ENCODE peak calls at places on chromosomes 3 and 15, in ten cellular contexts. One of them, this sample, is unnamed.

GRCh38 chr3:28907616-28908015 is 373.3 kb upstream of the RBMS3 start:
- DNase-seq in esophagus squamous epithelium: no peak
- DNase-seq in psoas muscle: no peak
- DNase-seq in endodermal cell: no peak
- DNase-seq in thoracic aorta: no peak
- DNase-seq in stomach: no peak
- DNase-seq in mesendoderm: no peak
- DNase-seq in trophoblast cell: no peak
- DNase-seq in CD4-positive, CD25-positive, alpha-beta regulatory T cell: no peak
- DNase-seq in SJSA1: no peak
- DNase-seq in this sample: no peak

GRCh38 chr15:99593070-99593469 is 27.3 kb downstream of the MEF2A start:
- DNase-seq in esophagus squamous epithelium: no peak
- DNase-seq in psoas muscle: no peak
- DNase-seq in endodermal cell: no peak
- DNase-seq in thoracic aorta: no peak
- DNase-seq in stomach: no peak
- DNase-seq in mesendoderm: no peak
- DNase-seq in trophoblast cell: no peak
- DNase-seq in CD4-positive, CD25-positive, alpha-beta regulatory T cell: no peak
- DNase-seq in SJSA1: no peak
- DNase-seq in this sample: no peak

GRCh38 chr15:94610069-94610863 is 378.9 kb downstream of the MCTP2 start:
- DNase-seq in esophagus squamous epithelium: no peak
- DNase-seq in psoas muscle: no peak
- DNase-seq in endodermal cell: no peak
- DNase-seq in thoracic aorta: no peak
- DNase-seq in stomach: no peak
- DNase-seq in mesendoderm: no peak
- DNase-seq in trophoblast cell: no peak
- DNase-seq in CD4-positive, CD25-positive, alpha-beta regulatory T cell: no peak
- DNase-seq in SJSA1: no peak
- DNase-seq in this sample: no peak

GRCh38 chr3:139099968-139100817 is 55.5 kb upstream of the PRR23C start:
- DNase-seq in esophagus squamous epithelium: no peak
- DNase-seq in psoas muscle: no peak
- DNase-seq in endodermal cell: no peak
- DNase-seq in thoracic aorta: no peak
- DNase-seq in stomach: no peak
- DNase-seq in mesendoderm: no peak
- DNase-seq in trophoblast cell: no peak
- DNase-seq in CD4-positive, CD25-positive, alpha-beta regulatory T cell: no peak
- DNase-seq in SJSA1: no peak
- DNase-seq in this sample: no peak

GRCh38 chr3:159829056-159829995 is 159.3 kb upstream of the IL12A start:
- DNase-seq in esophagus squamous epithelium: no peak
- DNase-seq in psoas muscle: peak; percentile 70
- DNase-seq in endodermal cell: no peak
- DNase-seq in thoracic aorta: no peak
- DNase-seq in stomach: no peak
- DNase-seq in mesendoderm: no peak
- DNase-seq in trophoblast cell: no peak
- DNase-seq in CD4-positive, CD25-positive, alpha-beta regulatory T cell: no peak
- DNase-seq in SJSA1: no peak
- DNase-seq in this sample: no peak

GRCh38 chr15:30962659-30963058 is 28.8 kb downstream of the MTMR10 start:
- DNase-seq in esophagus squamous epithelium: no peak
- DNase-seq in psoas muscle: no peak
- DNase-seq in endodermal cell: no peak
- DNase-seq in thoracic aorta: no peak
- DNase-seq in stomach: no peak
- DNase-seq in mesendoderm: no peak
- DNase-seq in trophoblast cell: no peak
- DNase-seq in CD4-positive, CD25-positive, alpha-beta regulatory T cell: peak; percentile 29
- DNase-seq in SJSA1: no peak
- DNase-seq in this sample: no peak

GRCh38 chr3:20323307-20323927 is 137.4 kb upstream of the SGO1 start:
- DNase-seq in esophagus squamous epithelium: no peak
- DNase-seq in psoas muscle: no peak
- DNase-seq in endodermal cell: peak; percentile 45
- DNase-seq in thoracic aorta: no peak
- DNase-seq in stomach: peak; percentile 52
- DNase-seq in mesendoderm: peak; percentile 59
- DNase-seq in trophoblast cell: peak; percentile 75
- DNase-seq in CD4-positive, CD25-positive, alpha-beta regulatory T cell: no peak
- DNase-seq in SJSA1: no peak
- DNase-seq in this sample: no peak

GRCh38 chr3:190058486-190059241 is 62.0 kb downstream of the P3H2 start:
- DNase-seq in esophagus squamous epithelium: no peak
- DNase-seq in psoas muscle: no peak
- DNase-seq in endodermal cell: no peak
- DNase-seq in thoracic aorta: no peak
- DNase-seq in stomach: no peak
- DNase-seq in mesendoderm: no peak
- DNase-seq in trophoblast cell: peak; percentile 15
- DNase-seq in CD4-positive, CD25-positive, alpha-beta regulatory T cell: no peak
- DNase-seq in SJSA1: no peak
- DNase-seq in this sample: no peak

GRCh38 chr3:56593455-56594158 is 36.6 kb downstream of the CCDC66 start:
- DNase-seq in esophagus squamous epithelium: no peak
- DNase-seq in psoas muscle: no peak
- DNase-seq in endodermal cell: no peak
- DNase-seq in thoracic aorta: no peak
- DNase-seq in stomach: no peak
- DNase-seq in mesendoderm: no peak
- DNase-seq in trophoblast cell: no peak
- DNase-seq in CD4-positive, CD25-positive, alpha-beta regulatory T cell: peak; percentile 93
- DNase-seq in SJSA1: no peak
- DNase-seq in this sample: no peak

GRCh38 chr3:104629038-104629437 is 737.7 kb upstream of the ALCAM start:
- DNase-seq in esophagus squamous epithelium: no peak
- DNase-seq in psoas muscle: no peak
- DNase-seq in endodermal cell: no peak
- DNase-seq in thoracic aorta: no peak
- DNase-seq in stomach: no peak
- DNase-seq in mesendoderm: no peak
- DNase-seq in trophoblast cell: peak; percentile 18
- DNase-seq in CD4-positive, CD25-positive, alpha-beta regulatory T cell: no peak
- DNase-seq in SJSA1: no peak
- DNase-seq in this sample: no peak

GRCh38 chr15:90869601-90870353 is 1.4 kb downstream of the FURIN start:
- DNase-seq in esophagus squamous epithelium: no peak
- DNase-seq in psoas muscle: peak; percentile 84
- DNase-seq in endodermal cell: peak; percentile 90
- DNase-seq in thoracic aorta: peak; percentile 60
- DNase-seq in stomach: no peak
- DNase-seq in mesendoderm: peak; percentile 96
- DNase-seq in trophoblast cell: peak; percentile 92
- DNase-seq in CD4-positive, CD25-positive, alpha-beta regulatory T cell: peak; percentile 63
- DNase-seq in SJSA1: peak; percentile 98
- DNase-seq in this sample: peak; percentile 68

GRCh38 chr3:35633332-35634124 is 5.8 kb upstream of the ARPP21 start:
- DNase-seq in esophagus squamous epithelium: no peak
- DNase-seq in psoas muscle: no peak
- DNase-seq in endodermal cell: no peak
- DNase-seq in thoracic aorta: no peak
- DNase-seq in stomach: no peak
- DNase-seq in mesendoderm: no peak
- DNase-seq in trophoblast cell: no peak
- DNase-seq in CD4-positive, CD25-positive, alpha-beta regulatory T cell: no peak
- DNase-seq in SJSA1: no peak
- DNase-seq in this sample: no peak

GRCh38 chr3:104909188-104909587 is 457.5 kb upstream of the ALCAM start:
- DNase-seq in esophagus squamous epithelium: no peak
- DNase-seq in psoas muscle: no peak
- DNase-seq in endodermal cell: no peak
- DNase-seq in thoracic aorta: no peak
- DNase-seq in stomach: no peak
- DNase-seq in mesendoderm: no peak
- DNase-seq in trophoblast cell: no peak
- DNase-seq in CD4-positive, CD25-positive, alpha-beta regulatory T cell: no peak
- DNase-seq in SJSA1: no peak
- DNase-seq in this sample: no peak

GRCh38 chr15:64213646-64214045 is 50.8 kb upstream of the PPIB start:
- DNase-seq in esophagus squamous epithelium: no peak
- DNase-seq in psoas muscle: no peak
- DNase-seq in endodermal cell: no peak
- DNase-seq in thoracic aorta: no peak
- DNase-seq in stomach: no peak
- DNase-seq in mesendoderm: no peak
- DNase-seq in trophoblast cell: no peak
- DNase-seq in CD4-positive, CD25-positive, alpha-beta regulatory T cell: no peak
- DNase-seq in SJSA1: no peak
- DNase-seq in this sample: no peak

GRCh38 chr15:61644550-61644949 is 415.4 kb upstream of the RORA start:
- DNase-seq in esophagus squamous epithelium: no peak
- DNase-seq in psoas muscle: no peak
- DNase-seq in endodermal cell: peak; percentile 61
- DNase-seq in thoracic aorta: no peak
- DNase-seq in stomach: no peak
- DNase-seq in mesendoderm: peak; percentile 39
- DNase-seq in trophoblast cell: no peak
- DNase-seq in CD4-positive, CD25-positive, alpha-beta regulatory T cell: no peak
- DNase-seq in SJSA1: no peak
- DNase-seq in this sample: no peak

GRCh38 chr3:69082805-69083204 is 1.9 kb upstream of the ARL6IP5 start:
- DNase-seq in esophagus squamous epithelium: no peak
- DNase-seq in psoas muscle: no peak
- DNase-seq in endodermal cell: no peak
- DNase-seq in thoracic aorta: no peak
- DNase-seq in stomach: peak; percentile 31
- DNase-seq in mesendoderm: no peak
- DNase-seq in trophoblast cell: peak; percentile 42
- DNase-seq in CD4-positive, CD25-positive, alpha-beta regulatory T cell: peak; percentile 59
- DNase-seq in SJSA1: peak; percentile 66
- DNase-seq in this sample: no peak

GRCh38 chr3:61702453-61702852 is 141.1 kb downstream of the PTPRG start:
- DNase-seq in esophagus squamous epithelium: no peak
- DNase-seq in psoas muscle: no peak
- DNase-seq in endodermal cell: no peak
- DNase-seq in thoracic aorta: no peak
- DNase-seq in stomach: no peak
- DNase-seq in mesendoderm: peak; percentile 67
- DNase-seq in trophoblast cell: peak; percentile 74
- DNase-seq in CD4-positive, CD25-positive, alpha-beta regulatory T cell: no peak
- DNase-seq in SJSA1: no peak
- DNase-seq in this sample: no peak

GRCh38 chr3:61704807-61705206 is 143.4 kb downstream of the PTPRG start:
- DNase-seq in esophagus squamous epithelium: no peak
- DNase-seq in psoas muscle: no peak
- DNase-seq in endodermal cell: peak; percentile 87
- DNase-seq in thoracic aorta: no peak
- DNase-seq in stomach: no peak
- DNase-seq in mesendoderm: peak; percentile 83
- DNase-seq in trophoblast cell: no peak
- DNase-seq in CD4-positive, CD25-positive, alpha-beta regulatory T cell: no peak
- DNase-seq in SJSA1: no peak
- DNase-seq in this sample: peak; percentile 38

DNA sequence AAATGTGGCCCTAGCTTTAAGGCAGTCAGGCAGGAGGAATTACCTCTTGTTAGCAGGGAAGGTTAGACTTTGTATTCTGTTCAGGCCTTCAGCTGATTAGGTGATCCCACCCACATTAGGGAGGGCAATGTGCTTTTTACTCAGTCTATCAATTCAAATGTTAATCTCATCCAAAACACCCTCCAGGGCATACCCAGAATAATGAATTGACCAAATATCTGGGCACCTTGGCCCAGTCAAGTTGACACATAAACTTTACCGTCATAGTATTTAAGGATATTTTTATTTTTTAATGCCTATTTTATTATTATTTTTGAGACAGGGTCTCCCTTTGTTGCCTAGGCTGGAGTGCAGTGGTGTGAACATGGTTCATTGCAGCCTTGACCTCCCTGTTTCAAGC is 146.1 kb downstream of the PTPRG start:
- DNase-seq in esophagus squamous epithelium: no peak
- DNase-seq in psoas muscle: no peak
- DNase-seq in endodermal cell: no peak
- DNase-seq in thoracic aorta: no peak
- DNase-seq in stomach: no peak
- DNase-seq in mesendoderm: no peak
- DNase-seq in trophoblast cell: no peak
- DNase-seq in CD4-positive, CD25-positive, alpha-beta regulatory T cell: no peak
- DNase-seq in SJSA1: no peak
- DNase-seq in this sample: no peak
- H3K36me3 ChIP-seq in esophagus squamous epithelium: no peaks in the 10 kb centered on the region
- H3K36me3 ChIP-seq in psoas muscle: no peaks in the 10 kb centered on the region
- H3K36me3 ChIP-seq in endodermal cell: no peaks in the 10 kb centered on the region
- H3K36me3 ChIP-seq in thoracic aorta: no peaks in the 10 kb centered on the region
- H3K36me3 ChIP-seq in stomach: no peaks in the 10 kb centered on the region
- H3K36me3 ChIP-seq in mesendoderm: no peaks in the 10 kb centered on the region
- H3K36me3 ChIP-seq in trophoblast cell: no peaks in the 10 kb centered on the region
- H3K36me3 ChIP-seq in CD4-positive, CD25-positive, alpha-beta regulatory T cell: no peaks in the 10 kb centered on the region
- H3K36me3 ChIP-seq in SJSA1: no peaks in the 10 kb centered on the region
- H3K36me3 ChIP-seq in this sample: no peaks in the 10 kb centered on the region

DNA sequence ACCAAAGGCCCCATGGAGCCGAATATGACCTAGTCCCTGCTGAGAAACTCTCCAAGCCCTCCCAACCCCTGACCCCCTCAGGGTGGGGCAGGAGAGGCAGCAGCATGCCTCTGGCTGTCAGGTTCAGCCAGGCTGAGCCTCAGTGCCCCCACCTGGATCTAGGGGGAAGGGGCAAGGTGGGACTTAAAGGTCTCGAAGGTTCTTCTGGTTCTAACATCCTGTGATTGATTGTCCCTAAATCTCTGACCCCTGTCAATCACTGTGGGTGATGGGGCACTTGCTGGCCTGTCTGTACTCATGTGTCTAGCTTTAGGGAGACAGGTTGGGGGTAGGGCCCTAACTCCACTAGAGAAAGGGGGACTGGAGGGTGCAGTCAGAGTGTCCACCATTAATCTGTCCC is 13.8 kb downstream of the NBEAL2 start:
- DNase-seq in esophagus squamous epithelium: no peak
- DNase-seq in psoas muscle: peak; percentile 39
- DNase-seq in endodermal cell: no peak
- DNase-seq in thoracic aorta: no peak
- DNase-seq in stomach: no peak
- DNase-seq in mesendoderm: no peak
- DNase-seq in trophoblast cell: no peak
- DNase-seq in CD4-positive, CD25-positive, alpha-beta regulatory T cell: no peak
- DNase-seq in SJSA1: no peak
- DNase-seq in this sample: no peak
- H3K4me1 ChIP-seq in esophagus squamous epithelium: peaks cover 52% of the 10 kb centered on the region
- H3K4me1 ChIP-seq in psoas muscle: no peaks in the 10 kb centered on the region
- H3K4me1 ChIP-seq in endodermal cell: no peaks in the 10 kb centered on the region
- H3K4me1 ChIP-seq in thoracic aorta: no peaks in the 10 kb centered on the region
- H3K4me1 ChIP-seq in stomach: peaks cover 10% of the 10 kb centered on the region
- H3K4me1 ChIP-seq in mesendoderm: peaks cover 3% of the 10 kb centered on the region
- H3K4me1 ChIP-seq in trophoblast cell: no peaks in the 10 kb centered on the region
- H3K4me1 ChIP-seq in CD4-positive, CD25-positive, alpha-beta regulatory T cell: peaks cover 18% of the 10 kb centered on the region
- H3K4me1 ChIP-seq in SJSA1: peaks cover 6% of the 10 kb centered on the region
- H3K4me1 ChIP-seq in this sample: peaks cover 35% of the 10 kb centered on the region

GRCh38 chr3:112463250-112463649 is 36.0 kb downstream of the BTLA start:
- DNase-seq in esophagus squamous epithelium: no peak
- DNase-seq in psoas muscle: no peak
- DNase-seq in endodermal cell: no peak
- DNase-seq in thoracic aorta: no peak
- DNase-seq in stomach: no peak
- DNase-seq in mesendoderm: no peak
- DNase-seq in trophoblast cell: no peak
- DNase-seq in CD4-positive, CD25-positive, alpha-beta regulatory T cell: peak; percentile 52
- DNase-seq in SJSA1: no peak
- DNase-seq in this sample: no peak
- H3K27ac ChIP-seq in esophagus squamous epithelium: no peak overlapping the region
- H3K27ac ChIP-seq in psoas muscle: no peak overlapping the region
- H3K27ac ChIP-seq in endodermal cell: no peak overlapping the region
- H3K27ac ChIP-seq in thoracic aorta: no peak overlapping the region
- H3K27ac ChIP-seq in stomach: no peak overlapping the region
- H3K27ac ChIP-seq in mesendoderm: no peak overlapping the region
- H3K27ac ChIP-seq in trophoblast cell: no peak overlapping the region
- H3K27ac ChIP-seq in CD4-positive, CD25-positive, alpha-beta regulatory T cell: no peak overlapping the region
- H3K27ac ChIP-seq in SJSA1: no peak overlapping the region
- H3K27ac ChIP-seq in this sample: no peak overlapping the region

GRCh38 chr3:42633544-42633943 is 20.0 kb upstream of the ZBTB47 start:
- DNase-seq in esophagus squamous epithelium: no peak
- DNase-seq in psoas muscle: no peak
- DNase-seq in endodermal cell: no peak
- DNase-seq in thoracic aorta: no peak
- DNase-seq in stomach: no peak
- DNase-seq in mesendoderm: no peak
- DNase-seq in trophoblast cell: no peak
- DNase-seq in CD4-positive, CD25-positive, alpha-beta regulatory T cell: no peak
- DNase-seq in SJSA1: no peak
- DNase-seq in this sample: no peak
- H3K36me3 ChIP-seq in esophagus squamous epithelium: peaks cover 99% of the 10 kb centered on the region
- H3K36me3 ChIP-seq in psoas muscle: peaks cover 13% of the 10 kb centered on the region
- H3K36me3 ChIP-seq in endodermal cell: peaks cover 98% of the 10 kb centered on the region
- H3K36me3 ChIP-seq in thoracic aorta: peaks cover 44% of the 10 kb centered on the region
- H3K36me3 ChIP-seq in stomach: peaks cover 92% of the 10 kb centered on the region
- H3K36me3 ChIP-seq in mesendoderm: peaks cover 21% of the 10 kb centered on the region
- H3K36me3 ChIP-seq in trophoblast cell: peaks cover 2% of the 10 kb centered on the region
- H3K36me3 ChIP-seq in CD4-positive, CD25-positive, alpha-beta regulatory T cell: peaks cover 83% of the 10 kb centered on the region
- H3K36me3 ChIP-seq in SJSA1: peaks cover 89% of the 10 kb centered on the region
- H3K36me3 ChIP-seq in this sample: peaks cover 43% of the 10 kb centered on the region